ENCODE peak calls at places on chromosomes 6 and 20, in eight cellular contexts. C is HuH-7.5; V is OCI-LY7; M is activated naive CD8-positive, alpha-beta T cell treated with anti-CD3 and anti-CD28 coated beads for 36 hours; P is HFFc6; G is EL; S is thoracic aorta; K is astrocyte of the spinal cord. O is an unnamed sample.

GRCh38 chr6:50602191-50602810 is 111.0 kb upstream of the TFAP2D start:
- DNase-seq in C (no peak), V (peak), M (no peak), P (peak), G (peak), S (no peak), K (peak), O (peak)

GRCh38 chr6:87714093-87714809 is 12.2 kb upstream of the AKIRIN2 start:
- DNase-seq in C (no peak), V (peak), M (no peak), P (peak), G (peak), S (no peak), K (peak), O (no peak)

GRCh38 chr6:169339731-169340314 is 86.2 kb upstream of the THBS2 start:
- DNase-seq in C (no peak), V (no peak), M (no peak), P (no peak), G (no peak), S (no peak), K (no peak), O (peak)

GRCh38 chr6:165766457-165766856 is 103.4 kb upstream of the PDE10A start:
- DNase-seq in C (no peak), V (no peak), M (no peak), P (no peak), G (no peak), S (no peak), K (peak), O (no peak)

GRCh38 chr20:13510837-13511488 is 127.8 kb downstream of the TASP1 start:
- DNase-seq in C (no peak), V (no peak), M (no peak), P (no peak), G (no peak), S (no peak), K (no peak), O (no peak)

GRCh38 chr6:161303628-161304340 is 29.9 kb upstream of the AGPAT4 start:
- DNase-seq in C (no peak), V (no peak), M (no peak), P (peak), G (peak), S (no peak), K (peak), O (no peak)

GRCh38 chr6:37648465-37649330 is 49.0 kb downstream of the MDGA1 start:
- DNase-seq in C (no peak), V (no peak), M (peak), P (no peak), G (no peak), S (no peak), K (no peak), O (peak)

GRCh38 chr20:41145821-41146620 is 8.7 kb downstream of the PLCG1 start:
- DNase-seq in C (no peak), V (peak), M (no peak), P (no peak), G (no peak), S (no peak), K (no peak), O (no peak)

GRCh38 chr6:163937071-163937470 is 522.6 kb downstream of the QKI start:
- DNase-seq in C (no peak), V (no peak), M (no peak), P (no peak), G (no peak), S (no peak), K (no peak), O (no peak)

GRCh38 chr6:3013486-3013885 is 13.8 kb downstream of the NQO2 start:
- DNase-seq in C (no peak), V (no peak), M (no peak), P (peak), G (peak), S (no peak), K (peak), O (no peak)

GRCh38 chr6:141808662-141809061 is 324.1 kb upstream of the GJE1 start:
- DNase-seq in C (no peak), V (no peak), M (no peak), P (no peak), G (no peak), S (no peak), K (no peak), O (no peak)

GRCh38 chr6:119207973-119208725 is 129.7 kb upstream of the FAM184A start:
- DNase-seq in C (no peak), V (no peak), M (no peak), P (no peak), G (peak), S (no peak), K (peak), O (no peak)

O was measured in Caco-2.